ENCODE peak calls at places on chromosomes 2 and 18, in four cellular contexts. One of them, this sample, is unnamed.
A peak's percentile ranks its signal among the peaks of the same experiment; 100 is the strongest.

GRCh38 chr2:25311866-25312575 is 29.7 kb downstream of the DNMT3A start:
- DNase-seq in EL: no peak
- DNase-seq in stromal cell of bone marrow: no peak
- DNase-seq in EH: no peak
- DNase-seq in this sample: no peak

GRCh38 chr18:24502621-24503020 is 42.2 kb downstream of the HRH4 start:
- DNase-seq in EL: no peak
- DNase-seq in stromal cell of bone marrow: no peak
- DNase-seq in EH: no peak
- DNase-seq in this sample: no peak

GRCh38 chr2:9637330-9637729 is 6.5 kb upstream of the YWHAQ start:
- DNase-seq in EL: peak; percentile 76
- DNase-seq in stromal cell of bone marrow: no peak
- DNase-seq in EH: peak; percentile 82
- DNase-seq in this sample: peak; percentile 56

GRCh38 chr18:58020567-58021107 is 23.4 kb upstream of the NEDD4L start:
- DNase-seq in EL: no peak
- DNase-seq in stromal cell of bone marrow: no peak
- DNase-seq in EH: no peak
- DNase-seq in this sample: no peak

GRCh38 chr2:227796044-227796780 is 17.4 kb upstream of the CCL20 start:
- DNase-seq in EL: no peak
- DNase-seq in stromal cell of bone marrow: no peak
- DNase-seq in EH: no peak
- DNase-seq in this sample: no peak

GRCh38 chr2:150528861-150529801 is 41.7 kb upstream of the RND3 start:
- DNase-seq in EL: peak; percentile 92
- DNase-seq in stromal cell of bone marrow: peak; percentile 69
- DNase-seq in EH: peak; percentile 93
- DNase-seq in this sample: peak; percentile 74

GRCh38 chr2:47181176-47181575 is 26.1 kb upstream of the STPG4 start:
- DNase-seq in EL: no peak
- DNase-seq in stromal cell of bone marrow: no peak
- DNase-seq in EH: no peak
- DNase-seq in this sample: no peak

GRCh38 chr18:7754258-7754657 is 187.1 kb downstream of the PTPRM start:
- DNase-seq in EL: no peak
- DNase-seq in stromal cell of bone marrow: no peak
- DNase-seq in EH: peak; percentile 18
- DNase-seq in this sample: no peak

GRCh38 chr18:44536619-44537018 is 144.1 kb upstream of the SETBP1 start:
- DNase-seq in EL: no peak
- DNase-seq in stromal cell of bone marrow: no peak
- DNase-seq in EH: no peak
- DNase-seq in this sample: no peak

GRCh38 chr2:68476454-68476853 is 9.1 kb downstream of the APLF start:
- DNase-seq in EL: no peak
- DNase-seq in stromal cell of bone marrow: no peak
- DNase-seq in EH: no peak
- DNase-seq in this sample: no peak

GRCh38 chr2:48114256-48114655 is 208.0 kb upstream of the FBXO11 start:
- DNase-seq in EL: peak; percentile 45
- DNase-seq in stromal cell of bone marrow: no peak
- DNase-seq in EH: peak; percentile 47
- DNase-seq in this sample: peak; percentile 15

GRCh38 chr2:231181848-231182247 is 16.6 kb upstream of the ARMC9 start:
- DNase-seq in EL: peak; percentile 80
- DNase-seq in stromal cell of bone marrow: no peak
- DNase-seq in EH: peak; percentile 75
- DNase-seq in this sample: peak; percentile 71

GRCh38 chr18:24492445-24492844 is 32.0 kb downstream of the HRH4 start:
- DNase-seq in EL: no peak
- DNase-seq in stromal cell of bone marrow: no peak
- DNase-seq in EH: no peak
- DNase-seq in this sample: no peak

GRCh38 chr2:8643238-8643995 is 38.4 kb upstream of the ID2 start:
- DNase-seq in EL: no peak
- DNase-seq in stromal cell of bone marrow: no peak
- DNase-seq in EH: no peak
- DNase-seq in this sample: no peak

GRCh38 chr2:21413082-21413481 is 289.3 kb downstream of the TDRD15 start:
- DNase-seq in EL: no peak
- DNase-seq in stromal cell of bone marrow: no peak
- DNase-seq in EH: no peak
- DNase-seq in this sample: no peak

GRCh38 chr2:222504714-222505113 is 80.4 kb downstream of the SGPP2 start:
- DNase-seq in EL: no peak
- DNase-seq in stromal cell of bone marrow: no peak
- DNase-seq in EH: no peak
- DNase-seq in this sample: no peak

GRCh38 chr18:49250819-49251388 is 209.5 kb downstream of the DYM start:
- DNase-seq in EL: peak; percentile 47
- DNase-seq in stromal cell of bone marrow: no peak
- DNase-seq in EH: peak; percentile 41
- DNase-seq in this sample: peak; percentile 21

This sample was measured in AG08395.